ENCODE peak calls at places on chromosomes 13 and 19, in nine cellular contexts. A is PC-9, J is cardiac muscle cell, L is lower leg skin, Q is brain microvascular endothelial cell, P is right lobe of liver, X is mucosa of descending colon, N is HFF-Myc, Y is IMR-90. I is an unnamed sample.

GRCh38 chr13:74070065-74070464 is 64.1 kb downstream of the KLF12 start:
- DNase-seq in A (no peak), J (no peak), L (no peak), Q (no peak), P (no peak), X (no peak), N (no peak), Y (no peak), I (no peak)

GRCh38 chr19:943551-944170 is 17.8 kb downstream of the ARID3A start:
- DNase-seq in A (no peak), J (no peak), L (no peak), Q (no peak), P (no peak), X (no peak), N (no peak), Y (no peak), I (no peak)

GRCh38 chr19:21765151-21765550 is 2.2 kb downstream of the ZNF100 start:
- DNase-seq in A (peak), J (no peak), L (no peak), Q (no peak), P (no peak), X (no peak), N (no peak), Y (no peak), I (no peak)

GRCh38 chr13:98033277-98034247 is 80.1 kb downstream of the IPO5 start:
- DNase-seq in A (peak), J (peak), L (peak), Q (peak), P (no peak), X (no peak), N (peak), Y (peak), I (peak)

GRCh38 chr19:5128251-5128931 is 159.5 kb downstream of the KDM4B start:
- DNase-seq in A (no peak), J (peak), L (no peak), Q (peak), P (peak), X (no peak), N (no peak), Y (peak), I (peak)

GRCh38 chr13:40348096-40348679 is 318.3 kb downstream of the FOXO1 start:
- DNase-seq in A (no peak), J (no peak), L (no peak), Q (no peak), P (no peak), X (no peak), N (no peak), Y (no peak), I (no peak)

GRCh38 chr13:40600145-40600751 is 66.2 kb downstream of the FOXO1 start:
- DNase-seq in A (no peak), J (no peak), L (no peak), Q (no peak), P (no peak), X (no peak), N (no peak), Y (no peak), I (no peak)

GRCh38 chr13:49308977-49309408 is 61.3 kb downstream of the CDADC1 start:
- DNase-seq in A (no peak), J (no peak), L (peak), Q (peak), P (peak), X (no peak), N (no peak), Y (peak), I (peak)

GRCh38 chr19:17215125-17215971 is at the start of gene USE1:
- DNase-seq in A (peak), J (peak), L (peak), Q (peak), P (peak), X (peak), N (peak), Y (peak), I (peak)

GRCh38 chr19:4217429-4218264 is 11.7 kb upstream of the EBI3 start:
- DNase-seq in A (no peak), J (no peak), L (no peak), Q (no peak), P (no peak), X (no peak), N (no peak), Y (no peak), I (no peak)

GRCh38 chr19:47283405-47284059 is 8.8 kb downstream of the INAFM1 start:
- DNase-seq in A (no peak), J (no peak), L (no peak), Q (no peak), P (no peak), X (no peak), N (no peak), Y (no peak), I (no peak)

GRCh38 chr19:32318884-32319520 is 26.4 kb upstream of the ZNF507 start:
- DNase-seq in A (no peak), J (peak), L (no peak), Q (no peak), P (no peak), X (no peak), N (no peak), Y (no peak), I (peak)

GRCh38 chr13:113586661-113587479 is 2.3 kb downstream of the TFDP1 start:
- DNase-seq in A (no peak), J (no peak), L (peak), Q (no peak), P (no peak), X (peak), N (no peak), Y (no peak), I (no peak)

GRCh38 chr19:1853295-1854031 is 5.2 kb upstream of the REXO1 start:
- DNase-seq in A (peak), J (peak), L (peak), Q (peak), P (peak), X (peak), N (peak), Y (peak), I (peak)

GRCh38 chr13:46124531-46124966 is 19.7 kb upstream of the CPB2 start:
- DNase-seq in A (no peak), J (no peak), L (no peak), Q (no peak), P (peak), X (no peak), N (no peak), Y (no peak), I (no peak)

GRCh38 chr13:109569938-109570711 is 216.3 kb downstream of the IRS2 start:
- DNase-seq in A (no peak), J (no peak), L (no peak), Q (no peak), P (peak), X (no peak), N (no peak), Y (no peak), I (peak)

GRCh38 chr19:30968841-30969399 is 380.3 kb downstream of the TSHZ3 start:
- DNase-seq in A (no peak), J (no peak), L (no peak), Q (no peak), P (no peak), X (no peak), N (no peak), Y (no peak), I (no peak)

GRCh38 chr19:6249296-6249695 is 30.5 kb downstream of the MLLT1 start:
- DNase-seq in A (no peak), J (no peak), L (no peak), Q (peak), P (no peak), X (no peak), N (no peak), Y (peak), I (peak)

GRCh38 chr19:13634658-13635057 is 128.4 kb upstream of the CACNA1A start:
- DNase-seq in A (no peak), J (no peak), L (no peak), Q (no peak), P (no peak), X (no peak), N (no peak), Y (no peak), I (no peak)

GRCh38 chr19:13644648-13645047 is 119.7 kb upstream of the MRI1 start:
- DNase-seq in A (no peak), J (no peak), L (no peak), Q (no peak), P (no peak), X (no peak), N (no peak), Y (no peak), I (no peak)

GRCh38 chr19:13637664-13638063 is 126.7 kb upstream of the MRI1 start:
- DNase-seq in A (no peak), J (no peak), L (no peak), Q (peak), P (no peak), X (no peak), N (no peak), Y (peak), I (no peak)

GRCh38 chr19:13640611-13641010 is 123.7 kb upstream of the MRI1 start:
- DNase-seq in A (no peak), J (no peak), L (no peak), Q (no peak), P (no peak), X (no peak), N (no peak), Y (no peak), I (no peak)

DNA sequence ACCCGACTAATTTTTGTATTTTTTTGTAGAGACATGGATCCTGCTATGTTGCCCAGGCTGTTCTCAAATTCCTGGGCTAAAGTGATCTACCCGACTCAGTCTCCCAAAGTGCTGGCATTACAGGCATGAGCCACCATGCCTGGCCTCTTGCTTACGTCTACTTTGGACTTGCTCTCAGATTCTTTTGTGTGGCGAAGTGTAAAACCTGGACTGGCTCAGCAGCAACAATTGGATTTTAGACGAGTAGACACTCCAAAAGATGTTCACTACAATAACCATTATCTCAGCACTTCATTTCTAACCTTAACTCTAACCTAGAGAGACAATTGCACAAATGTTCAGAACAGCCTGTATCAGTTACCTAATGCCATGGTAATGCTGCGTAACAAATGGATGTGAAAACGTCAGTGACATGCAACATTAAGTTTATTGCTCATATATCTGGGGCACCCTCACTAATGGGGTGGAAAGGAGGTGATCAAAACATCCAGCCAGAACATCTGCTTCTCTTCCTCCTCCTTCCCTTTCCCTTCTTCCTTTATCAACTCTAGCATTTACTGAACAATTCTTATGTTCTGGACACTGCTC is 124.9 kb upstream of the MRI1 start:
- DNase-seq in A (no peak), J (no peak), L (no peak), Q (no peak), P (no peak), X (no peak), N (no peak), Y (no peak), I (no peak)
- TF ChIP-seq CTCF in A (no peak), J (no peak), L (no peak), Q (no peak), P (no peak), X (no peak), N (no peak), Y (no peak), I (no peak)

DNA sequence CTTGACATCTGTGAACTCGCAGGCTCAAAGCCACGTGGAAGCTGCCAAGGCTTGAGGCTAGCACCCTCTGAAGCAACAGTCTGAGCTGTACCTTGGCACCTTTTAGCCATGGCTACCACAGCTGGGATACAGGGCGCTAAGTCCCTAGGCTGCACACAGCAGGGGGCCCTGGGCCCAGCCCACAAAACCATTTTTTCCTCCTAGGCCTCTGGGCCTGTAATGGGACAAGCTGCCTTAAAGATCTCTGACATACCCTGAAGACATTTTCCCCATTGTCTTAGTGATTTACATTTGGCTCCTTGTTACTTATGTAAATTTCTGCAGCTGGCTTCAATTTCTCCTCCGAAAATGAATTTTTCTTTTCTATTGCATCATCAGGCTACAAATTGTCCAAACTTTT is 455.9 kb downstream of the TDRD3 start:
- DNase-seq in A (no peak), J (no peak), L (no peak), Q (no peak), P (no peak), X (no peak), N (no peak), Y (no peak), I (no peak)
- H3K4me3 ChIP-seq in A (no peak), J (no peak), L (no peak), Q (no peak), P (no peak), X (no peak), N (no peak), Y (no peak), I (no peak)

GRCh38 chr13:31014461-31014860 is 82.0 kb downstream of the TEX26 start:
- DNase-seq in A (no peak), J (no peak), L (peak), Q (no peak), P (no peak), X (no peak), N (no peak), Y (no peak), I (no peak)
- TF ChIP-seq CTCF in A (no peak), J (no peak), L (no peak), Q (no peak), P (no peak), X (no peak), N (no peak), Y (no peak), I (no peak)

GRCh38 chr19:54256250-54257115 is 590 bp downstream of the LILRB5 start:
- DNase-seq in A (no peak), J (no peak), L (peak), Q (no peak), P (no peak), X (no peak), N (no peak), Y (no peak), I (no peak)
- H3K4me3 ChIP-seq in A (no peak), J (no peak), L (no peak), Q (no peak), P (no peak), X (no peak), N (no peak), Y (no peak), I (no peak)

GRCh38 chr13:81639984-81640582 is 1299.2 kb upstream of the SPRY2 start:
- DNase-seq in A (no peak), J (no peak), L (no peak), Q (no peak), P (no peak), X (no peak), N (no peak), Y (no peak), I (peak)
- TF ChIP-seq CTCF in A (peak), J (no peak), L (no peak), Q (peak), P (peak), X (no peak), N (peak), Y (no peak), I (peak)

DNA sequence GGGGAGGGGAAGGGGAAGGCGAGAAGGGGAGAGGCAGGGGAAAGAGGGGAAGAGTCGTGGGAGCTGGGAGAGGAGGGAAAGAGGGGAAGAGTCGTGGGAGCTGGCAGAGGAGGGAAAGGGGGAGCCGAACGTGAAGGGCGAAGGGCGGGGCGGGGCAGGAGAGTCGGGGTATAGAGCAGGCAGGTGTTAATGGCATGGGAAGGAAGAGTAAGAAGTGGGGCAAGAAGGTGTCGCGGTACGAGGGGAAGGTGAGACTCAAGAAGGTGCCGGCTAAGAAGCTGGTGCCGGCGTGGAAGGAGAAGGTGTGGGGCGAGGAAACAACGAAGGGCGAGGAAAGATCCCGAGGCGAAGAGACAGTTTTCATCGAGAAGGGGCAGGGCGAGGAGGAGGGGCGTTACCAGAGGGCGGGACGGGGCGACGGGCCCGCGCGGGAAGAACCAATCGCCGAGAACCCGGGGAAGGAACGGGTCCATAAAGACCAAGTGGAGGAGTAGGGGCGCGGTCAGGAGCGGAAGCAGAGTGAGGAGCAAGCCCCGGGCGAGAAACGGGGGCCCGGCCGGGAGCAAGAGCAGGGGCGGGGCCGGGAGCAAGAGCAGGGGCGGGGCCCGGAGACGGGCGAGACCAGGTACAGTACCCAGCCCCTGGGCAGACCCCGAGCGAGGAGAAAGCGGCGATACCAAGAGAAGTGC is 463 bp downstream of the CATSPERG start:
- DNase-seq in A (peak), J (peak), L (peak), Q (peak), P (peak), X (peak), N (peak), Y (peak), I (peak)
- H3K4me3 ChIP-seq in A (peak), J (peak), L (peak), Q (peak), P (peak), X (peak), N (peak), Y (peak), I (peak)

GRCh38 chr13:30423891-30424290 is 1.6 kb downstream of the UBE2L5 start:
- DNase-seq in A (no peak), J (no peak), L (no peak), Q (no peak), P (no peak), X (no peak), N (no peak), Y (no peak), I (no peak)

GRCh38 chr13:30418075-30418715 is 4.1 kb upstream of the UBE2L5 start:
- DNase-seq in A (no peak), J (no peak), L (no peak), Q (no peak), P (no peak), X (no peak), N (no peak), Y (no peak), I (no peak)

GRCh38 chr13:30421093-30422055 is 919 bp upstream of the UBE2L5 start:
- DNase-seq in A (peak), J (peak), L (peak), Q (peak), P (peak), X (peak), N (no peak), Y (peak), I (peak)

GRCh38 chr13:30418886-30419459 is 3.3 kb upstream of the UBE2L5 start:
- DNase-seq in A (no peak), J (no peak), L (no peak), Q (no peak), P (no peak), X (no peak), N (no peak), Y (no peak), I (no peak)

GRCh38 chr13:30422056-30422914 is at the start of gene UBE2L5:
- DNase-seq in A (peak), J (peak), L (peak), Q (peak), P (peak), X (peak), N (no peak), Y (peak), I (peak)
- TF ChIP-seq CTCF in A (no peak), J (no peak), L (no peak), Q (no peak), P (no peak), X (no peak), N (no peak), Y (no peak), I (no peak)